ENCODE peak calls at places on chromosomes 12 and 14, in eight cellular contexts. One of them, this sample, is unnamed.

GRCh38 chr12:21607701-21608100 is 3.1 kb upstream of the GYS2 start:
- DNase-seq in HFFc6: peak
- DNase-seq in CD4-positive, alpha-beta memory T cell: no peak
- DNase-seq in A549: no peak
- DNase-seq in mesothelial cell of epicardium: no peak
- DNase-seq in C1 segment of cervical spinal cord: no peak
- DNase-seq in GM13977: no peak
- DNase-seq in cardiac muscle cell: peak
- DNase-seq in this sample: no peak

GRCh38 chr12:15794836-15795235 is 5.6 kb upstream of the EPS8 start:
- DNase-seq in cardiac muscle cell: no peak
- DNase-seq in GM13977: no peak
- DNase-seq in HFFc6: no peak
- DNase-seq in mesothelial cell of epicardium: no peak
- DNase-seq in C1 segment of cervical spinal cord: no peak
- DNase-seq in CD4-positive, alpha-beta memory T cell: no peak
- DNase-seq in A549: no peak
- DNase-seq in this sample: no peak

GRCh38 chr14:74286736-74287135 is 16.0 kb downstream of the ABCD4 start:
- DNase-seq in GM13977: no peak
- DNase-seq in CD4-positive, alpha-beta memory T cell: no peak
- DNase-seq in A549: no peak
- DNase-seq in C1 segment of cervical spinal cord: no peak
- DNase-seq in HFFc6: no peak
- DNase-seq in mesothelial cell of epicardium: no peak
- DNase-seq in cardiac muscle cell: no peak
- DNase-seq in this sample: no peak

GRCh38 chr12:16299403-16299802 is 21.9 kb upstream of the SLC15A5 start:
- DNase-seq in GM13977: no peak
- DNase-seq in HFFc6: no peak
- DNase-seq in cardiac muscle cell: peak
- DNase-seq in C1 segment of cervical spinal cord: no peak
- DNase-seq in A549: no peak
- DNase-seq in CD4-positive, alpha-beta memory T cell: no peak
- DNase-seq in mesothelial cell of epicardium: no peak
- DNase-seq in this sample: no peak

GRCh38 chr12:46484396-46485061 is 112.0 kb upstream of the SLC38A2 start:
- DNase-seq in A549: no peak
- DNase-seq in mesothelial cell of epicardium: no peak
- DNase-seq in cardiac muscle cell: no peak
- DNase-seq in CD4-positive, alpha-beta memory T cell: no peak
- DNase-seq in HFFc6: no peak
- DNase-seq in GM13977: no peak
- DNase-seq in C1 segment of cervical spinal cord: no peak
- DNase-seq in this sample: no peak

GRCh38 chr14:26328766-26329165 is 269.1 kb downstream of the NOVA1 start:
- DNase-seq in CD4-positive, alpha-beta memory T cell: no peak
- DNase-seq in A549: no peak
- DNase-seq in GM13977: no peak
- DNase-seq in cardiac muscle cell: no peak
- DNase-seq in C1 segment of cervical spinal cord: no peak
- DNase-seq in HFFc6: no peak
- DNase-seq in mesothelial cell of epicardium: no peak
- DNase-seq in this sample: no peak

GRCh38 chr14:30620178-30620577 is 1.9 kb upstream of the SCFD1 start:
- DNase-seq in cardiac muscle cell: peak
- DNase-seq in mesothelial cell of epicardium: no peak
- DNase-seq in GM13977: peak
- DNase-seq in CD4-positive, alpha-beta memory T cell: no peak
- DNase-seq in A549: no peak
- DNase-seq in C1 segment of cervical spinal cord: no peak
- DNase-seq in HFFc6: peak
- DNase-seq in this sample: no peak

GRCh38 chr14:53190938-53191337 is 37.8 kb upstream of the DDHD1 start:
- DNase-seq in cardiac muscle cell: peak
- DNase-seq in A549: no peak
- DNase-seq in CD4-positive, alpha-beta memory T cell: no peak
- DNase-seq in GM13977: peak
- DNase-seq in HFFc6: no peak
- DNase-seq in C1 segment of cervical spinal cord: no peak
- DNase-seq in mesothelial cell of epicardium: no peak
- DNase-seq in this sample: no peak

GRCh38 chr14:47262801-47263200 is 412.6 kb downstream of the MDGA2 start:
- DNase-seq in cardiac muscle cell: no peak
- DNase-seq in CD4-positive, alpha-beta memory T cell: no peak
- DNase-seq in GM13977: no peak
- DNase-seq in A549: no peak
- DNase-seq in HFFc6: no peak
- DNase-seq in C1 segment of cervical spinal cord: no peak
- DNase-seq in mesothelial cell of epicardium: no peak
- DNase-seq in this sample: no peak

GRCh38 chr14:85487215-85487614 is 42.7 kb upstream of the FLRT2 start:
- DNase-seq in A549: no peak
- DNase-seq in CD4-positive, alpha-beta memory T cell: no peak
- DNase-seq in GM13977: no peak
- DNase-seq in cardiac muscle cell: no peak
- DNase-seq in HFFc6: peak
- DNase-seq in mesothelial cell of epicardium: no peak
- DNase-seq in C1 segment of cervical spinal cord: no peak
- DNase-seq in this sample: no peak

GRCh38 chr12:3227076-3227975 is 150.1 kb downstream of the TSPAN9 start:
- DNase-seq in GM13977: no peak
- DNase-seq in mesothelial cell of epicardium: no peak
- DNase-seq in A549: no peak
- DNase-seq in C1 segment of cervical spinal cord: no peak
- DNase-seq in CD4-positive, alpha-beta memory T cell: no peak
- DNase-seq in HFFc6: no peak
- DNase-seq in cardiac muscle cell: no peak
- DNase-seq in this sample: no peak

GRCh38 chr12:121015825-121016766 is at the start of gene C12orf43:
- DNase-seq in A549: peak
- DNase-seq in cardiac muscle cell: peak
- DNase-seq in GM13977: peak
- DNase-seq in CD4-positive, alpha-beta memory T cell: peak
- DNase-seq in HFFc6: peak
- DNase-seq in C1 segment of cervical spinal cord: peak
- DNase-seq in mesothelial cell of epicardium: peak
- DNase-seq in this sample: peak

This sample was measured in Caco-2.